ENCODE peak calls at places on chromosomes 4 and X, in four cellular contexts. One of them, this sample, is unnamed.

GRCh38 chr4:186192068-186192751 is 843 bp downstream of the CYP4V2 start:
- DNase-seq in HEK293T: peak; percentile 19
- DNase-seq in HepG2: peak; percentile 9
- DNase-seq in K562: no peak
- DNase-seq in this sample: peak; percentile 43

GRCh38 chr4:139593091-139593564 is 37.1 kb upstream of the SETD7 start:
- DNase-seq in K562: no peak
- DNase-seq in HepG2: peak; percentile 45
- DNase-seq in HEK293T: peak; percentile 60
- DNase-seq in this sample: no peak

GRCh38 chr4:6071959-6072720 is 53.9 kb upstream of the C4orf50 start:
- DNase-seq in K562: no peak
- DNase-seq in HepG2: no peak
- DNase-seq in HEK293T: no peak
- DNase-seq in this sample: no peak

GRCh38 chrX:110373310-110373709 is 14.7 kb downstream of the RTL9 start:
- DNase-seq in HepG2: no peak
- DNase-seq in HEK293T: no peak
- DNase-seq in K562: no peak
- DNase-seq in this sample: no peak

GRCh38 chr4:53616219-53616618 is 24.9 kb upstream of the LNX1 start:
- DNase-seq in HEK293T: no peak
- DNase-seq in K562: no peak
- DNase-seq in HepG2: no peak
- DNase-seq in this sample: no peak

GRCh38 chrX:45344597-45344996 is 143.9 kb upstream of the DIPK2B start:
- DNase-seq in HEK293T: no peak
- DNase-seq in K562: no peak
- DNase-seq in HepG2: no peak
- DNase-seq in this sample: no peak

GRCh38 chr4:81571105-81571504 is 99.4 kb upstream of the RASGEF1B start:
- DNase-seq in HEK293T: no peak
- DNase-seq in K562: no peak
- DNase-seq in HepG2: no peak
- DNase-seq in this sample: no peak

GRCh38 chr4:118842055-118842454 is 6.1 kb upstream of the SEC24D start:
- DNase-seq in HEK293T: no peak
- DNase-seq in HepG2: no peak
- DNase-seq in K562: no peak
- DNase-seq in this sample: no peak

GRCh38 chr4:76426272-76426671 is 5.3 kb upstream of the CCDC158 start:
- DNase-seq in HEK293T: no peak
- DNase-seq in HepG2: no peak
- DNase-seq in K562: no peak
- DNase-seq in this sample: no peak

GRCh38 chr4:47483722-47484121 is 1.4 kb upstream of the ATP10D start:
- DNase-seq in HEK293T: no peak
- DNase-seq in HepG2: no peak
- DNase-seq in K562: no peak
- DNase-seq in this sample: no peak

GRCh38 chr4:26344901-26345300 is 24.1 kb downstream of the RBPJ start:
- DNase-seq in HepG2: no peak
- DNase-seq in HEK293T: no peak
- DNase-seq in K562: no peak
- DNase-seq in this sample: no peak

GRCh38 chr4:26345541-26345940 is 24.7 kb downstream of the RBPJ start:
- DNase-seq in HepG2: no peak
- DNase-seq in K562: no peak
- DNase-seq in HEK293T: no peak
- DNase-seq in this sample: no peak

GRCh38 chr4:26343041-26343403 is 22.2 kb downstream of the RBPJ start:
- DNase-seq in HEK293T: no peak
- DNase-seq in K562: no peak
- DNase-seq in HepG2: no peak
- DNase-seq in this sample: no peak

GRCh38 chr4:26346203-26346620 is 25.4 kb downstream of the RBPJ start:
- DNase-seq in HEK293T: no peak
- DNase-seq in HepG2: no peak
- DNase-seq in K562: peak; percentile 35
- DNase-seq in this sample: peak; percentile 23

GRCh38 chr4:26342328-26343040 is 21.7 kb downstream of the RBPJ start:
- DNase-seq in HEK293T: peak; percentile 18
- DNase-seq in HepG2: peak; percentile 9
- DNase-seq in K562: peak; percentile 14
- DNase-seq in this sample: no peak
- TF ChIP-seq SP1 in HEK293T: no peak
- TF ChIP-seq SP1 in HepG2: no peak
- TF ChIP-seq SP1 in K562: no peak
- TF ChIP-seq SP1 in this sample: no peak

GRCh38 chr4:8195431-8195830 is 3.7 kb upstream of the SH3TC1 start:
- DNase-seq in K562: no peak
- DNase-seq in HepG2: no peak
- DNase-seq in HEK293T: no peak
- DNase-seq in this sample: no peak

GRCh38 chr4:8198206-8198905 is 734 bp upstream of the SH3TC1 start:
- DNase-seq in K562: no peak
- DNase-seq in HepG2: no peak
- DNase-seq in HEK293T: no peak
- DNase-seq in this sample: no peak

GRCh38 chr4:8194306-8195242 is 4.5 kb upstream of the SH3TC1 start:
- DNase-seq in HEK293T: no peak
- DNase-seq in HepG2: no peak
- DNase-seq in K562: no peak
- DNase-seq in this sample: no peak

GRCh38 chr4:8197521-8197920 is 1.6 kb upstream of the SH3TC1 start:
- DNase-seq in HEK293T: no peak
- DNase-seq in HepG2: no peak
- DNase-seq in K562: no peak
- DNase-seq in this sample: no peak

DNA sequence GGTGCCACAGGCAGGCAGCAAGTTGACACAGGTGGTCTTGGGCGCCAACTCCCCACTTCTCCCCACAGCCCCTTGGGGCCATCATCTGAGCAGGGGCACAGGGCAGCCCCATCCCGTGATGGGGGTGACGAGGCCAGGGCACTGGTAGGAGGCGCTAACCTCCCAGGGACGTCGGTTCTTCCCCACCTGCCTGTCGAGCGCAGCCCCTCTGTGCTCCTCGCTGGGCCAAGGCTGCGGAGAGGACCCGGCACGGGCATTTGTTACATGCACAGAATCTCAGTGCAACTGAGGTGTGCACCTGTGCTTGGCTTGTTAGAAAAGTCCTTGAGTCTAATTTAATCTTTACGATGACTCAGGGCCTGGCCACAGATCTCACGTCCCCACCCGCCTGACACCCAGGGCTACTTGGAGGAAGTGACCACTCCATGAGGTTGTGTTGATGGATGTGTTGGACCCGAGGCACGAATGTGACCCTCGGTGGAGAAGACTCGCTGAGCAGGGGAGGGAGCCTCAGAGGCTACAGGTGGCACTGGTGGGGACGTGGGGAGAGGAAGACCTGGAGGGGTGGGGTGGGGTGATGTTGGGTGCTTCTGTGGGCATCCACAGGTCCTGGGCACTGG is 3.1 kb upstream of the SH3TC1 start:
- DNase-seq in K562: no peak
- DNase-seq in HepG2: no peak
- DNase-seq in HEK293T: no peak
- DNase-seq in this sample: no peak
- TF ChIP-seq ELF4 in K562: no peak
- TF ChIP-seq ELF4 in HepG2: no peak
- TF ChIP-seq ELF4 in HEK293T: no peak
- TF ChIP-seq ELF4 in this sample: no peak

GRCh38 chr4:55398461-55398860 is 2.7 kb downstream of the TMEM165 start:
- DNase-seq in HEK293T: no peak
- DNase-seq in K562: no peak
- DNase-seq in HepG2: no peak
- DNase-seq in this sample: no peak

GRCh38 chr4:55395529-55396304 is at the start of gene TMEM165:
- DNase-seq in K562: peak; percentile 96
- DNase-seq in HepG2: peak; percentile 77
- DNase-seq in HEK293T: peak; percentile 86
- DNase-seq in this sample: peak; percentile 95

GRCh38 chr4:55397521-55398321 is 2.0 kb downstream of the TMEM165 start:
- DNase-seq in HEK293T: no peak
- DNase-seq in K562: no peak
- DNase-seq in HepG2: no peak
- DNase-seq in this sample: no peak

GRCh38 chr4:55396305-55397023 is 707 bp downstream of the TMEM165 start:
- DNase-seq in HepG2: peak; percentile 31
- DNase-seq in K562: peak; percentile 56
- DNase-seq in HEK293T: peak; percentile 47
- DNase-seq in this sample: peak; percentile 67

DNA sequence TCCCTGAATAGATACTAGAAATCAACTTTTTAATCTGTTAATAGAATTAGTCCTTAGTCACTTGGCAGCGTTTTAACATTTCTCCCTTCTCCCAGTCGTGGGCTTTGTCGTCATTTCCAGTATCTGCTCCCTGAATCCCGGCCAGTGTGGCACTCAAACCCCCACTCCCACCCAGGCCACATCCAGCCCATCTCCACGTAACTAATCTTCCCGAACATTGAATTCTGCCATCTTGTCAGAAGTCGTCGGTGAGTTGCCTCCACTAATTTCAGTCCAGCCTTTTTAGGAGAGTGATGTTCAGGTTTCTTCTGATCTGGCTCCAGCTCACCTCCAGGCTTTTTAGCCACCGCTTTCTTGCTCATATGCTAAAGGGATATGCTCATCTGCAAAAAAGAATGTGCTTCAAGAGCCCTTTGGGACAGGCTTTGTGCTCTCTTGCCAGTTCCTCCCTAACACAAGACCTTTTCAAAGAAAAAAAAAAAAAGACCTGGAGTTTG is 1.3 kb downstream of the TMEM165 start:
- DNase-seq in HEK293T: no peak
- DNase-seq in HepG2: no peak
- DNase-seq in K562: no peak
- DNase-seq in this sample: no peak
- TF ChIP-seq SP1 in HEK293T: no peak
- TF ChIP-seq SP1 in HepG2: no peak
- TF ChIP-seq SP1 in K562: no peak
- TF ChIP-seq SP1 in this sample: no peak

GRCh38 chrX:4675686-4676300 is 962.3 kb upstream of the PRKX start:
- DNase-seq in HepG2: no peak
- DNase-seq in K562: no peak
- DNase-seq in HEK293T: no peak
- DNase-seq in this sample: no peak
- TF ChIP-seq ELF4 in HepG2: no peak
- TF ChIP-seq ELF4 in K562: no peak
- TF ChIP-seq ELF4 in HEK293T: no peak
- TF ChIP-seq ELF4 in this sample: no peak

GRCh38 chrX:136495043-136495442 is 2.3 kb upstream of the HTATSF1 start:
- DNase-seq in K562: no peak
- DNase-seq in HEK293T: no peak
- DNase-seq in HepG2: no peak
- DNase-seq in this sample: no peak

GRCh38 chrX:136496359-136496767 is 1.0 kb upstream of the HTATSF1 start:
- DNase-seq in HepG2: peak; percentile 12
- DNase-seq in HEK293T: no peak
- DNase-seq in K562: no peak
- DNase-seq in this sample: no peak

GRCh38 chrX:136488706-136489105 is 959 bp downstream of the BRS3 start:
- DNase-seq in HepG2: no peak
- DNase-seq in HEK293T: no peak
- DNase-seq in K562: no peak
- DNase-seq in this sample: no peak

GRCh38 chrX:136487647-136488046 is at the start of gene BRS3:
- DNase-seq in HEK293T: no peak
- DNase-seq in HepG2: no peak
- DNase-seq in K562: no peak
- DNase-seq in this sample: no peak

GRCh38 chrX:136491832-136492231 is 4.1 kb downstream of the BRS3 start:
- DNase-seq in K562: no peak
- DNase-seq in HEK293T: no peak
- DNase-seq in HepG2: no peak
- DNase-seq in this sample: no peak
- TF ChIP-seq SP1 in K562: no peak
- TF ChIP-seq SP1 in HEK293T: no peak
- TF ChIP-seq SP1 in HepG2: no peak
- TF ChIP-seq SP1 in this sample: no peak

DNA sequence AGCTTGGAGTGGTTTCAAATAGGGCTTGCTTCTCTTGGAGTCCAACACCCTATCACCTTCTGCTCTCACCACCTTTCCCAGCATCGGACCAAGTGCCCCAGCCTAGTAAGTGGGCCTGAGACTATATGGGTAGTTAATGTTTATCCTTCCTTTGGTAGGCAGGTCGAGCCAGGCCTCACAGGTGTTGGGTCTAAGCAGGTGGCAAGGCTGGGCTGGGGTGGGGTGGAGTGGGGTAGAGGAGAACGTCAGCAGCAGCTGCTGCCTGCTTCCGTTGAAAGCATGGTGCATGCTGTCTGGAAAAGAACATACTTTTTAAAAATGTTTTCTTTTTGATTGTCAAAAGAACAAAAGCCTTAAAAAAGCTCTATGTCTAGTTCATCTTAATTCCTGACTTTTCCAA is 1.3 kb downstream of the DRP2 start:
- DNase-seq in K562: no peak
- DNase-seq in HepG2: no peak
- DNase-seq in HEK293T: no peak
- DNase-seq in this sample: no peak
- TF ChIP-seq ELF4 in K562: no peak
- TF ChIP-seq ELF4 in HepG2: no peak
- TF ChIP-seq ELF4 in HEK293T: no peak
- TF ChIP-seq ELF4 in this sample: no peak

GRCh38 chr4:146522862-146523205 is 1.1 kb upstream of the SLC10A7 start:
- DNase-seq in HEK293T: peak; percentile 18
- DNase-seq in K562: no peak
- DNase-seq in HepG2: peak; percentile 8
- DNase-seq in this sample: no peak
- TF ChIP-seq SP1 in HEK293T: no peak
- TF ChIP-seq SP1 in K562: no peak
- TF ChIP-seq SP1 in HepG2: no peak
- TF ChIP-seq SP1 in this sample: no peak

GRCh38 chr4:116016201-116016600 is 902.8 kb upstream of the NDST4 start:
- DNase-seq in HEK293T: no peak
- DNase-seq in HepG2: no peak
- DNase-seq in K562: no peak
- DNase-seq in this sample: no peak

GRCh38 chr4:116015549-116015948 is 902.1 kb upstream of the NDST4 start:
- DNase-seq in K562: no peak
- DNase-seq in HEK293T: no peak
- DNase-seq in HepG2: no peak
- DNase-seq in this sample: no peak

GRCh38 chr4:116020141-116020722 is 906.8 kb upstream of the NDST4 start:
- DNase-seq in HEK293T: no peak
- DNase-seq in HepG2: no peak
- DNase-seq in K562: no peak
- DNase-seq in this sample: no peak

GRCh38 chr4:116015062-116015461 is 901.6 kb upstream of the NDST4 start:
- DNase-seq in HEK293T: no peak
- DNase-seq in HepG2: no peak
- DNase-seq in K562: no peak
- DNase-seq in this sample: no peak

GRCh38 chr4:116018831-116019230 is 905.4 kb upstream of the NDST4 start:
- DNase-seq in HepG2: no peak
- DNase-seq in HEK293T: no peak
- DNase-seq in K562: no peak
- DNase-seq in this sample: no peak
- TF ChIP-seq ELF4 in HepG2: no peak
- TF ChIP-seq ELF4 in HEK293T: no peak
- TF ChIP-seq ELF4 in K562: no peak
- TF ChIP-seq ELF4 in this sample: no peak

This sample was measured in WTC11.